ENCODE peak calls at places on chromosomes 6 and 20, in six cellular contexts. E, J, V, R, A and M are unnamed samples.

GRCh38 chr6:11271637-11272036 is 39.2 kb upstream of the NEDD9 start:
- DNase-seq in J (peak), A (no peak), V (no peak), R (no peak), E (no peak), M (no peak)

GRCh38 chr6:21348462-21349195 is 244.9 kb upstream of the SOX4 start:
- DNase-seq in E (no peak), J (peak), A (no peak), R (no peak), V (peak), M (peak)

GRCh38 chr6:16146028-16146427 is 17.1 kb downstream of the MYLIP start:
- DNase-seq in J (no peak), A (no peak), R (no peak), V (peak), E (no peak), M (no peak)

GRCh38 chr6:138545621-138545980 is 46.3 kb upstream of the NHSL1 start:
- DNase-seq in E (no peak), R (no peak), V (no peak), A (peak), J (peak), M (peak)

GRCh38 chr6:61787998-61788397 is 498.0 kb downstream of the KHDRBS2 start:
- DNase-seq in R (no peak), J (no peak), V (no peak), E (no peak), A (no peak), M (no peak)

GRCh38 chr20:31573555-31574295 is 31.4 kb upstream of the ID1 start:
- DNase-seq in J (no peak), A (no peak), V (peak), E (no peak), R (no peak), M (no peak)

GRCh38 chr6:18707714-18708439 is 320.7 kb downstream of the RNF144B start:
- DNase-seq in E (no peak), J (no peak), V (no peak), R (no peak), A (no peak), M (no peak)

GRCh38 chr6:3575166-3575565 is 118.3 kb upstream of the SLC22A23 start:
- DNase-seq in V (no peak), A (no peak), J (no peak), E (no peak), R (no peak), M (no peak)

GRCh38 chr6:125639621-125640020 is 109.8 kb upstream of the HEY2 start:
- DNase-seq in R (no peak), A (no peak), J (no peak), E (no peak), V (peak), M (peak)

GRCh38 chr6:154800338-154800737 is 67.1 kb downstream of the SCAF8 start:
- DNase-seq in R (no peak), E (no peak), J (no peak), V (no peak), A (no peak), M (no peak)

GRCh38 chr6:75940558-75940957 is 131.9 kb downstream of the IMPG1 start:
- DNase-seq in A (no peak), V (no peak), J (no peak), R (no peak), E (no peak), M (no peak)

GRCh38 chr6:107740496-107741190 is 83.5 kb downstream of the SCML4 start:
- DNase-seq in V (no peak), J (peak), R (peak), A (no peak), E (no peak), M (no peak)

GRCh38 chr6:78995946-78996345 is 82.1 kb downstream of the PHIP start:
- DNase-seq in E (no peak), A (no peak), J (no peak), V (peak), R (no peak), M (peak)

GRCh38 chr20:10079964-10080363 is 45.2 kb downstream of the ANKEF1 start:
- DNase-seq in A (no peak), E (no peak), R (no peak), J (peak), V (peak), M (peak)

GRCh38 chr6:168162366-168162765 is 83.4 kb upstream of the FRMD1 start:
- DNase-seq in V (peak), E (no peak), R (no peak), J (no peak), A (peak), M (no peak)

GRCh38 chr6:35258858-35259193 is 709 bp upstream of the ZNF76 start:
- DNase-seq in V (peak), R (no peak), J (no peak), A (no peak), E (no peak), M (peak)

GRCh38 chr6:153038378-153038777 is 35.9 kb upstream of the MTRF1L start:
- DNase-seq in R (no peak), J (peak), E (no peak), A (no peak), V (peak), M (peak)

GRCh38 chr20:51529758-51530157 is 12.8 kb downstream of the NFATC2 start:
- DNase-seq in J (peak), A (no peak), R (peak), E (no peak), V (no peak), M (no peak)

GRCh38 chr6:44704240-44705150 is 317.0 kb downstream of the CDC5L start:
- DNase-seq in A (no peak), J (no peak), R (no peak), E (no peak), V (no peak), M (no peak)

GRCh38 chr6:36368921-36369880 is 18.3 kb downstream of the ETV7 start:
- DNase-seq in J (peak), E (no peak), A (no peak), V (peak), R (no peak), M (peak)

GRCh38 chr20:34709836-34710567 is 5.9 kb downstream of the TP53INP2 start:
- DNase-seq in V (peak), A (peak), E (no peak), R (no peak), J (peak), M (no peak)

GRCh38 chr20:63624486-63624885 is 2.4 kb downstream of the GMEB2 start:
- DNase-seq in R (no peak), J (peak), E (no peak), A (no peak), V (no peak), M (peak)

GRCh38 chr6:27295301-27296079 is 16.6 kb downstream of the POM121L2 start:
- DNase-seq in A (no peak), J (peak), E (no peak), R (no peak), V (peak), M (peak)

GRCh38 chr20:63497138-63497945 is 1.5 kb downstream of the EEF1A2 start:
- DNase-seq in A (no peak), E (no peak), V (no peak), R (no peak), J (no peak), M (no peak)

GRCh38 chr20:36491901-36492617 is 49.3 kb upstream of the MYL9 start:
- DNase-seq in J (no peak), V (peak), R (peak), A (no peak), E (no peak), M (peak)

GRCh38 chr6:52498538-52499017 is 78.3 kb downstream of the TRAM2 start:
- DNase-seq in J (peak), A (peak), R (peak), V (no peak), E (no peak), M (no peak)

GRCh38 chr20:5508044-5508443 is 191.3 kb upstream of the PROKR2 start:
- DNase-seq in J (no peak), E (no peak), R (no peak), A (no peak), V (no peak), M (no peak)

GRCh38 chr6:157020398-157021266 is 243.5 kb downstream of the ARID1B start:
- DNase-seq in R (peak), V (peak), J (peak), E (peak), A (peak), M (peak)

DNA sequence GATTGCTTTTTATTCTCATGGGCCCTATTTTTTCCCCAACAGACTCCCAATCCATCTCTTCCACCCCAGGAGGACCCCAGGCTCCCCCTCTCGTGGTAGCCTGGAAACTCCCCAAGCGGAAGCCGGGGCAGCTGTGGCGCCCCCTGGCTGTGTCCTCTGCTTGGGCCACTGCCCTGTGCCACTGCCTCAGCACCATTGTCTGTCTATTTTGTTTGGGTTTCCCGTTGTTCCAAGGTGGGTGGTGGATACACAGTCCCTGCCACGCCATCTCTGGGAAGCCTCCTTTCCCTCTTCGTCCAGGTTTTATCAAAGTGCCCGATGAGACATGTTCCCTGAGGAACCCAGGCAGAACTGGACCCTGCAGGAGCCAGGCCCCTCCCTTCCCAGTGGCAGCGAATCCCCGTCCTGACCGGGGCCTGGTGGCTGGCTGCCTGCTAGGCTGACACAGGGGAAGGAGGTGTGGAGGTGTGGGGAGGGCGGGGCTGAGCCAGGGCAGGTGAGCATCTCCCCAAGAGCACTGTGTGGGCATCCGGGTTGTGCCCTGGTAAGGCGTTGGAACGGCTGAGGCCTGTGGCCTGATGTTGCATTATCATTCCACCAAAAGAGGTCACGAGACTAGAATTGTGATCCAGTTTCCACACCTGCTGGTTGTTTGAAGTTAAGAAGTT is 228.2 kb downstream of the CDH4 start:
- DNase-seq in J (no peak), R (no peak), V (no peak), E (no peak), A (no peak), M (no peak)
- TF ChIP-seq CTCF in J (no peak), R (peak), V (no peak), E (no peak), A (no peak), M (no peak)

GRCh38 chr6:136378888-136379287 is 89.2 kb upstream of the BCLAF1 start:
- DNase-seq in A (no peak), V (peak), E (no peak), R (no peak), J (no peak), M (no peak)
- TF ChIP-seq CTCF in A (no peak), V (peak), E (no peak), R (no peak), J (peak), M (peak)

DNA sequence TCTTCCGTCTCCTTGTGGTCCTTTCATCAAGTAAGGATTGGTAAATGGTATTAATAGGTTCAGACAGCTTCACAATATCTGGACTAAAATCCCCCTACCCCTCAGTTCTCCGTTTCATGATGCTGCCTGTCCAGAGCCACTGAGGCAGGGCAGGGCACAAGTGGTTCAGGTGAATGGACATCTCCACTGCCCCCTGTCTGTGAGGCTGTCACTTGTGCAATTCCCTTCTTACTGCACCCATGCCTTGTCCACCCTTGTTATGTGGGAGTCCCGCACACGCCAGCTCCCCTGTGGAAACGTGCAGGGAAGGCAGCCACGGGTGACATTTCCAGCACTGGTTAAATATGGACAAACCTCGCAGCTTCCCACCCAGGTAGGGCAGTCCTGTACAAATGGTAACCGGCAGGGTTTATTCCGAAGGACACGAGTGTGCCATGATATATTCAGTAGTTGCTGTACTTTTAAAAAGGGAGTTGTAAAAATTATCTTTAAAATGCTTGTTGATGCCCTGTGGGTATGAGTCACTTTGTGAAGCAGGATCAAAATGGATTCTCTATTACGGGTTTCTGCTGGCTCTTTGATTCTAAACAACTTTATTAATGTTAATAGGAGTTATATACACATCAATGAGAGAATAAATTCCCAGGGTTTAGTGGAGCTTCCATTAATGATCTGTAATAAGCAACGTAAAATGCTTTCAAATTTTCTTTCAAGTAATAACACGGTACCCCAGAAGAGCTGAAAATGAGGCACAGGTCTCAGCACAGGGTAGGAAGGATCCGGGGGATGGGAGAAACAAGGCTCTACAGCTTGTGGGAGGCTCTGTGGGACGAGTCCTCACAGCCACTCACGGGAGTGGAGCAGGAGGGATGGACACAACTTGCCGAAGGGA is 73.4 kb downstream of the FYN start:
- DNase-seq in V (no peak), J (no peak), A (no peak), R (no peak), E (no peak), M (no peak)
- TF ChIP-seq CTCF in V (no peak), J (no peak), A (no peak), R (no peak), E (no peak), M (peak)

GRCh38 chr6:80437186-80437585 is 330.7 kb downstream of the BCKDHB start:
- DNase-seq in J (peak), R (no peak), V (no peak), E (no peak), A (no peak), M (peak)

GRCh38 chr6:80434951-80435350 is 328.5 kb downstream of the BCKDHB start:
- DNase-seq in J (no peak), V (no peak), A (no peak), R (no peak), E (no peak), M (no peak)

GRCh38 chr6:80438728-80439127 is 332.3 kb downstream of the BCKDHB start:
- DNase-seq in A (no peak), E (no peak), J (peak), V (peak), R (no peak), M (peak)

GRCh38 chr6:80435457-80435856 is 329.0 kb downstream of the BCKDHB start:
- DNase-seq in R (no peak), J (no peak), A (no peak), E (no peak), V (no peak), M (no peak)

DNA sequence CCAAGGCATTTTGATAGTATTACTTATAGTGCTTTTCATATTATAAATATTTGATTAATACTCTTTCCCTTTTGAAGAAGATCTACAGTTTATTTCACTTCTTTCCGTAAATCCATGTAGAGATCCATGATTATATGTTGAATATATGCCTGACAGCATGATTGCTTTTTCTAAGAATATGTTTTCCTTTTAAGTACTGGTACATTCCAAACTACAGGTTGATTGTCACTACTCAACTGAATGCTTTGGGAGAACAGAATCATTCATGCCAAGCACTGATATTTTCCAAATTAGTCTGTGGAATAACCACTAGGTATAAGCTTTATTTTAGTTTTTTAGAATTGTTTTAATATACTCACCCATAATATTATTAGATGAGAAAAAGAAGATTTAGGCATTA is 330.2 kb downstream of the BCKDHB start:
- DNase-seq in E (no peak), J (no peak), R (no peak), V (no peak), A (no peak), M (no peak)
- TF ChIP-seq CTCF in E (no peak), J (no peak), R (no peak), V (no peak), A (no peak), M (no peak)

GRCh38 chr20:41361757-41362747 is 4.6 kb downstream of the EMILIN3 start:
- DNase-seq in R (no peak), E (no peak), J (no peak), V (no peak), A (no peak), M (no peak)
- TF ChIP-seq CTCF in R (no peak), E (no peak), J (no peak), V (no peak), A (no peak), M (no peak)